ENCODE peak calls at places on chromosomes 7 and 10, in four cellular contexts. H is K562, L is H1, J is GM12878. A is an unnamed sample.

GRCh38 chr10:28217848-28218247 is 85.0 kb downstream of the MPP7 start:
- DNase-seq in H (no peak), J (no peak), L (no peak), A (peak; percentile 96)

GRCh38 chr7:13749026-13749425 is 240.4 kb downstream of the ETV1 start:
- DNase-seq in H (no peak), L (no peak), J (no peak), A (no peak)

GRCh38 chr7:1268076-1268815 is 35.6 kb downstream of the UNCX start:
- DNase-seq in J (no peak), H (no peak), L (no peak), A (no peak)

GRCh38 chr7:99290980-99291607 is 18.5 kb downstream of the MYH16 start:
- DNase-seq in H (no peak), L (no peak), J (no peak), A (no peak)

GRCh38 chr10:86779267-86780017 is 23.0 kb downstream of the BMPR1A start:
- DNase-seq in J (no peak), L (no peak), H (no peak), A (no peak)

GRCh38 chr7:128740996-128741395 is 1.8 kb downstream of the CALU start:
- DNase-seq in J (no peak), L (no peak), H (no peak), A (no peak)

GRCh38 chr10:43252166-43252784 is 14.6 kb downstream of the RASGEF1A start:
- DNase-seq in H (no peak), J (no peak), L (no peak), A (no peak)

GRCh38 chr10:96532523-96532922 is 18.8 kb upstream of the TLL2 start:
- DNase-seq in J (no peak), H (no peak), L (no peak), A (no peak)

GRCh38 chr10:80660736-80661135 is 123.0 kb downstream of the SH2D4B start:
- DNase-seq in L (no peak), J (no peak), H (no peak), A (no peak)

GRCh38 chr10:13560597-13560996 is 26.2 kb upstream of the PRPF18 start:
- DNase-seq in H (no peak), L (no peak), J (no peak), A (no peak)

GRCh38 chr10:13834581-13835286 is 248.0 kb downstream of the PRPF18 start:
- DNase-seq in J (no peak), H (no peak), L (no peak), A (no peak)

GRCh38 chr7:100022621-100023020 is 7.2 kb downstream of the ZKSCAN1 start:
- DNase-seq in H (no peak), J (no peak), L (no peak), A (no peak)

GRCh38 chr7:19404912-19405329 is 259.7 kb upstream of the FERD3L start:
- DNase-seq in H (no peak), J (no peak), L (peak; percentile 17), A (peak; percentile 57)

GRCh38 chr7:47456210-47456955 is 125.5 kb downstream of the TNS3 start:
- DNase-seq in J (no peak), L (no peak), H (no peak), A (no peak)

GRCh38 chr10:119139464-119140067 is 25.9 kb downstream of the SFXN4 start:
- DNase-seq in L (peak; percentile 19), H (no peak), J (no peak), A (peak; percentile 16)

GRCh38 chr7:132065193-132065972 is 509.0 kb upstream of the PODXL start:
- DNase-seq in H (no peak), L (peak; percentile 29), J (no peak), A (peak; percentile 39)

GRCh38 chr7:154353385-154353784 is 301.2 kb downstream of the DPP6 start:
- DNase-seq in L (no peak), H (no peak), J (no peak), A (no peak)
- TF ChIP-seq EGR1 in L (no peak), H (no peak), J (no peak), A (no peak)

DNA sequence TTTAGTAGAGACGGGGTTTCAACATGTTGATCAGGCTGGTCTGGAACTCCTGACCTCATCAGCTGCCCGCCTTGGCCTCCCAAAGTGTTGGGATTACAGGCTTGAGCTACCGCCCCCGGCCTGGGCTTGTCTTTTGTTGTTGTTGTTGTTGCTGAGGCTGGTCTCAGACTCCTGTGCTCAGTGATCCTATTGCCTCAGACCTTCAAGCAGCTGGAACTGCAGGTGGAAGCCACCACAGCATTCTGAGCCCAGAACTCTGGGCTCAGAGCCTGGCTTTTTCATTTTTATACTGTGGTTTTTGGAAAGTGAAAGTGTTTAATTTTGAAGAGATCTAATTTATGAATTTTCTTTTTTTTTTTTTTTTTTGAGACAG is 16.2 kb upstream of the DNAJB6 start:
- DNase-seq in L (no peak), J (no peak), H (no peak), A (no peak)
- TF ChIP-seq EGR1 in L (no peak), J (no peak), H (peak; percentile 37), A (no peak)

GRCh38 chr10:114312585-114312984 is 73.5 kb downstream of the VWA2 start:
- DNase-seq in H (no peak), J (no peak), L (no peak), A (no peak)

GRCh38 chr10:114310346-114310745 is 71.3 kb downstream of the VWA2 start:
- DNase-seq in H (no peak), J (no peak), L (no peak), A (no peak)

GRCh38 chr10:114309111-114309651 is 70.1 kb downstream of the VWA2 start:
- DNase-seq in L (no peak), H (no peak), J (no peak), A (no peak)

GRCh38 chr10:114311496-114312195 is 72.6 kb downstream of the VWA2 start:
- DNase-seq in L (no peak), H (no peak), J (no peak), A (no peak)

DNA sequence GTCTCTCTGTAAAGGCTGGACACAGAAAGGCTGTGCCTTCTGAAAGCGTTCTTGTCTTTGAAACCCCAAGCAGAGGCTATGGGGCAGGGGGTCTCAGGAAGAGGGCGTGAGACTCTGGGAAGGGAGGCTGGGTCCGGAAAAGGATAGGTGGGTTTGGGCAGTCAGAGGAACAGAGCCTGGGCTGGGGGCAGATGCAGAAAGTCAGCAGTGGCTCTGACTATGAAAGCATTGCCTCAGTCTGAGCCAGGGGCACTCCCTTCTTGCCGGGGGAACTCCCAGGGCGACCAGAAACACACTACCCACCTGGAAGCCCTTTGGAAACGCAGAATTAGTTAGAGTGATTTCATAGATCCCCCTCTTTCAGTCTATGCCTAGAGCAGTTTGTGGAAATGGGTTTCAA is 72.0 kb downstream of the VWA2 start:
- DNase-seq in J (no peak), H (no peak), L (no peak), A (no peak)
- TF ChIP-seq EGR1 in J (no peak), H (no peak), L (no peak), A (no peak)

GRCh38 chr7:123645516-123645915 is 10.2 kb upstream of the LMOD2 start:
- DNase-seq in J (no peak), H (no peak), L (no peak), A (no peak)

GRCh38 chr7:123641901-123642300 is 13.8 kb upstream of the LMOD2 start:
- DNase-seq in L (no peak), H (no peak), J (no peak), A (no peak)

GRCh38 chr7:123640583-123640982 is 15.1 kb upstream of the LMOD2 start:
- DNase-seq in H (no peak), L (no peak), J (no peak), A (no peak)

GRCh38 chr7:123647106-123647730 is 8.4 kb upstream of the LMOD2 start:
- DNase-seq in J (no peak), H (no peak), L (no peak), A (no peak)

DNA sequence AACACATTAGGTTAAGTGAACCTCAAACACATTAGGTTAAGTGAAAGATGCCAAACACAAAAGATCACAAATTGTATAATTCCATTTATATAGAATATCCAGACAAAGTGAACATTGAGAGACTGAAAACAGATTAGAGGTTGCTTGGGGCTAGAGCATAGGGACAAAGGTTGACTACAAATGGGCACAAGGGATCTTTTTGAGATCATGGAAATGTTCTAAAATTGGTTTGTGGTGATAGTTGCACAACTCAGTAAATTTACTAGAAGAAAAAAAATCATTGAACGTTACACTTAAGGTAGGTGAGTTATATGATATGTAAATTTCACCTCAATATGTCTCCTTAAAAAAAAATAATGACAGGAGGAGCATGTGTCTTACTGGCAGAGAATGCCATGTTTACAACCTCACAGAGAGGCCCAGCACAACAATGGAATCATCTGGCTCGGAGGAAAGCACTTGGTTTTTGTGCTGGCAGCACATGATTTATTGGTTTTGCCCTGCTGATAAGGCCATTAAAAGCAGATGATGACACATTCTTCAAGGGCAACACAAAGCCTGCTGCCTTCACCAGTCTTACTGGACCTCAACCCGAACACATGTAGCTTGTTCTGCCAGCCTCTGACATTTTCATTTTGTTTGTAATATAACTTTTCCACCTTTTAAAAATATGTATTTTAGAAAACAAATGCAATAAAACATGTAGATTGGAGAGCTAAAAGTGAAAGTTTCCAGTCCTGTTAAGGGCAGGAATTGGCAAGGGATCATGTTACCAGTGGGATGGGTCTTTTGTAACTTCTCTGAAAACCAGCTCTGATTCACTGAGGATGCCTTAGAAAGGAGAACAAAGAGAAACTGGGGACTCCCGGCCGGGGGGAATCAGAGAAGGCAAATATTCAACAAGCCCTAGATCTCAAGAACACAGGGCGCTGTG is 11.9 kb upstream of the LMOD2 start:
- DNase-seq in J (no peak), H (no peak), L (peak; percentile 33), A (peak; percentile 66)
- TF ChIP-seq EGR1 in J (no peak), H (no peak), L (no peak), A (no peak)

A was measured in HCT116.